ENCODE peak calls at places on chromosomes 13 and 19, in four cellular contexts. O is fibroblast of pulmonary artery, U is uterus, X is colonic mucosa. P is an unnamed sample.

GRCh38 chr19:10501971-10502523 is 1.1 kb downstream of the KEAP1 start:
- DNase-seq in O (peak), U (peak), X (peak), P (no peak)

GRCh38 chr13:113514844-113515243 is 24.3 kb upstream of the DCUN1D2 start:
- DNase-seq in O (no peak), U (no peak), X (no peak), P (no peak)

GRCh38 chr19:11041966-11042627 is 47.2 kb upstream of the LDLR start:
- DNase-seq in O (no peak), U (no peak), X (no peak), P (no peak)

GRCh38 chr13:55199132-55199531 is 1941.6 kb upstream of the PRR20A start:
- DNase-seq in O (no peak), U (no peak), X (no peak), P (no peak)

GRCh38 chr13:106155411-106155810 is 380.1 kb downstream of the EFNB2 start:
- DNase-seq in O (no peak), U (no peak), X (no peak), P (no peak)

GRCh38 chr13:102311901-102312300 is 89.9 kb downstream of the FGF14 start:
- DNase-seq in O (no peak), U (no peak), X (no peak), P (no peak)

GRCh38 chr19:5281588-5281987 is 59.0 kb downstream of the PTPRS start:
- DNase-seq in O (no peak), U (peak), X (peak), P (no peak)

GRCh38 chr19:1421958-1422305 is 14.5 kb downstream of the DAZAP1 start:
- DNase-seq in O (no peak), U (no peak), X (no peak), P (no peak)

GRCh38 chr13:24905242-24905641 is 141.3 kb downstream of the RNF17 start:
- DNase-seq in O (peak), U (no peak), X (no peak), P (no peak)

GRCh38 chr19:2173841-2174577 is 10.3 kb downstream of the DOT1L start:
- DNase-seq in O (no peak), U (no peak), X (no peak), P (no peak)

GRCh38 chr19:4713384-4713951 is 10.2 kb downstream of the DPP9 start:
- DNase-seq in O (peak), U (peak), X (peak), P (peak)

GRCh38 chr19:45100797-45101196 is 7.8 kb downstream of the PPP1R37 start:
- DNase-seq in O (no peak), U (no peak), X (no peak), P (no peak)

GRCh38 chr13:98961204-98962105 is 16.4 kb downstream of the DOCK9 start:
- DNase-seq in O (no peak), U (no peak), X (no peak), P (no peak)

GRCh38 chr13:23421596-23421995 is 11.9 kb downstream of the SACS start:
- DNase-seq in O (no peak), U (no peak), X (no peak), P (no peak)

GRCh38 chr13:110005563-110005962 is 219.2 kb upstream of the IRS2 start:
- DNase-seq in O (no peak), U (no peak), X (no peak), P (no peak)

GRCh38 chr19:41588497-41589209 is 12.7 kb downstream of the CEACAM21 start:
- DNase-seq in O (peak), U (no peak), X (no peak), P (no peak)

GRCh38 chr19:48454150-48454730 is 1.1 kb upstream of the KCNJ14 start:
- DNase-seq in O (no peak), U (no peak), X (no peak), P (no peak)

GRCh38 chr19:45254044-45254531 is 3.0 kb downstream of the MARK4 start:
- DNase-seq in O (no peak), U (no peak), X (no peak), P (no peak)

GRCh38 chr19:41694196-41694595 is 6.1 kb upstream of the CEACAM7 start:
- DNase-seq in O (no peak), U (no peak), X (peak), P (no peak)

GRCh38 chr19:12773571-12773970 is 1.8 kb downstream of the HOOK2 start:
- DNase-seq in O (peak), U (no peak), X (no peak), P (no peak)

GRCh38 chr19:19444694-19445155 is 39.2 kb downstream of the GATAD2A start:
- DNase-seq in O (peak), U (no peak), X (no peak), P (no peak)

GRCh38 chr13:46121033-46121432 is 16.2 kb upstream of the CPB2 start:
- DNase-seq in O (peak), U (no peak), X (no peak), P (no peak)

GRCh38 chr13:108230377-108230776 is 12.2 kb downstream of the ABHD13 start:
- DNase-seq in O (no peak), U (no peak), X (no peak), P (no peak)

GRCh38 chr19:1507763-1508506 is 4.9 kb downstream of the ADAMTSL5 start:
- DNase-seq in O (peak), U (peak), X (peak), P (peak)

GRCh38 chr19:42114412-42114811 is 17.8 kb downstream of the POU2F2 start:
- DNase-seq in O (no peak), U (no peak), X (no peak), P (no peak)

GRCh38 chr13:98466634-98467236 is 110.2 kb downstream of the STK24 start:
- DNase-seq in O (peak), U (no peak), X (no peak), P (no peak)

GRCh38 chr19:37114001-37114400 is 35.8 kb downstream of the ZNF420 start:
- DNase-seq in O (no peak), U (no peak), X (no peak), P (no peak)
- TF ChIP-seq CTCF in O (no peak), U (no peak), X (no peak), P (peak)

DNA sequence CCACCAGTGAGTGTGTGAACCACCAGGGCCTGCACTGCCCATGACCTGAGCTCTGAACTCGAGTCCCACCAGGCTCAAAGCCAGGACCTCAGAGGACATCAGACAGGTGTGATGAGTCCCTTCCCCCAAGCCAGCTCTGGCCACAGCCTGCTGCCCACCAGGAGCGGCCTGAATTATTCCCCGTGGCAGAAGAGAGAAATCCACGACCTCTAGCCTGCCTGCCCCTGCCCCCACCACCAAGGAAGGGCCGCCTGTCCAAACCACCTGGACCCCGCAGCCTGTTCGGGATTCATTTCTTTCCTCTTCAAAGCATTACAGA is 72.2 kb downstream of the CEBPG start:
- DNase-seq in O (no peak), U (no peak), X (no peak), P (no peak)
- H3K4me3 ChIP-seq in O (no peak), U (no peak), X (no peak), P (no peak)

DNA sequence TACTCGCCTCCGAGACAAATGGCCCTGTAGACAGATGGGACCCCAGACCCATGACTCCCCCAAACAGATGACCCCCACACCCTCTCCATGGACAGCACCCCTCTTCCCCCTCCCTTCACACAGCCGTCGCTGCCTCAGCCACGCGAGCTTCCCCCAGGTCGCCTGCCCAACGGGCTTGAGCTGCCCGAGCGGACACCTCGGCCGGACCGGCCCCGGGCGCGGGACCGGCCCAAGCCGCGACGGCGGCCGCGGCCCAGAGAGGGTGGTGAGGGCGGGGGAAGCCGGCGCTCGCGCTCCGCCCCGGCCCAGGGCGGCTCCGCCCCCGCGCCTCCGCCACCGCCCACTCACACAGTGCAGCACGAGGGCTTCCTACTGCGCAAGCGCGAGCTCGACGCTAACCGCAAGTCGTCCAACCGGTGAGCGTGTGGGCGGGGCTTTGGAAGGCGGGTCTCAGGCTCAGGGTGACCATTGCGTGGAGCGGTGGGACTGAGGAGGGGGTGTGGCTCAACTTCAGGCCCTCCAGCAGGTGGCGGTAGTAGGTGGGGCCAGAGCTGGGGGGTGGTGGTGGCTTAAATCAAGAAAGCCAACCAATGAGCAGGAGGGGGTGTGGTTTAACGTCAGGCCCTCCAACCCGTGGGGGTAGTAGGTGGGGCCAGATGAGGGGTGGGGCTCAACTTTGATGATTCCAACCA is 6.2 kb upstream of the SHKBP1 start:
- DNase-seq in O (peak), U (peak), X (peak), P (peak)
- TF ChIP-seq CTCF in O (no peak), U (no peak), X (peak), P (peak)

GRCh38 chr13:71030789-71031188 is 836.2 kb downstream of the DACH1 start:
- DNase-seq in O (no peak), U (no peak), X (no peak), P (no peak)

GRCh38 chr13:71034018-71034417 is 833.0 kb downstream of the DACH1 start:
- DNase-seq in O (no peak), U (no peak), X (no peak), P (no peak)

GRCh38 chr13:71033026-71033425 is 834.0 kb downstream of the DACH1 start:
- DNase-seq in O (no peak), U (no peak), X (no peak), P (no peak)

GRCh38 chr13:71028884-71029283 is 838.1 kb downstream of the DACH1 start:
- DNase-seq in O (no peak), U (no peak), X (no peak), P (no peak)
- H3K4me3 ChIP-seq in O (no peak), U (no peak), X (no peak), P (no peak)

GRCh38 chr13:26376430-26376829 is 122.5 kb downstream of the CDK8 start:
- DNase-seq in O (no peak), U (no peak), X (no peak), P (no peak)
- TF ChIP-seq CTCF in O (no peak), U (no peak), X (no peak), P (no peak)